ENCODE peak calls at places on chromosomes 5 and 9, in seven cellular contexts. One of them, this sample, is unnamed. For H3K4me1, the result is how much of the 10 kb centered on the place peaks cover.

GRCh38 chr9:116074658-116075057 is 78.9 kb upstream of the PAPPA start:
- DNase-seq in HCT116: no peak
- DNase-seq in tibial artery: no peak
- DNase-seq in PC-3: peak
- DNase-seq in CD8-positive, alpha-beta T cell: no peak
- DNase-seq in body of pancreas: no peak
- DNase-seq in transverse colon: no peak
- DNase-seq in this sample: no peak

GRCh38 chr9:95726756-95727155 is 148.7 kb upstream of the ERCC6L2 start:
- DNase-seq in HCT116: peak
- DNase-seq in tibial artery: no peak
- DNase-seq in PC-3: peak
- DNase-seq in CD8-positive, alpha-beta T cell: no peak
- DNase-seq in body of pancreas: no peak
- DNase-seq in transverse colon: no peak
- DNase-seq in this sample: no peak

GRCh38 chr5:36836831-36837230 is 39.7 kb upstream of the NIPBL start:
- DNase-seq in HCT116: no peak
- DNase-seq in tibial artery: no peak
- DNase-seq in PC-3: no peak
- DNase-seq in CD8-positive, alpha-beta T cell: no peak
- DNase-seq in body of pancreas: no peak
- DNase-seq in transverse colon: no peak
- DNase-seq in this sample: no peak

GRCh38 chr9:100350188-100350587 is 2.6 kb downstream of the TEX10 start:
- DNase-seq in HCT116: no peak
- DNase-seq in tibial artery: no peak
- DNase-seq in PC-3: no peak
- DNase-seq in CD8-positive, alpha-beta T cell: no peak
- DNase-seq in body of pancreas: no peak
- DNase-seq in transverse colon: no peak
- DNase-seq in this sample: no peak

GRCh38 chr5:78547731-78548189 is 100.8 kb downstream of the LHFPL2 start:
- DNase-seq in HCT116: no peak
- DNase-seq in tibial artery: peak
- DNase-seq in PC-3: no peak
- DNase-seq in CD8-positive, alpha-beta T cell: no peak
- DNase-seq in body of pancreas: peak
- DNase-seq in transverse colon: peak
- DNase-seq in this sample: no peak

GRCh38 chr5:54024466-54024865 is 285.9 kb downstream of the ARL15 start:
- DNase-seq in HCT116: no peak
- DNase-seq in tibial artery: no peak
- DNase-seq in PC-3: no peak
- DNase-seq in CD8-positive, alpha-beta T cell: no peak
- DNase-seq in body of pancreas: no peak
- DNase-seq in transverse colon: no peak
- DNase-seq in this sample: no peak

GRCh38 chr5:150341989-150342388 is 15.5 kb upstream of the TCOF1 start:
- DNase-seq in HCT116: no peak
- DNase-seq in tibial artery: no peak
- DNase-seq in PC-3: no peak
- DNase-seq in CD8-positive, alpha-beta T cell: no peak
- DNase-seq in body of pancreas: no peak
- DNase-seq in transverse colon: no peak
- DNase-seq in this sample: no peak

GRCh38 chr5:172778223-172778814 is 7.3 kb upstream of the DUSP1 start:
- DNase-seq in HCT116: peak
- DNase-seq in tibial artery: peak
- DNase-seq in PC-3: peak
- DNase-seq in CD8-positive, alpha-beta T cell: no peak
- DNase-seq in body of pancreas: peak
- DNase-seq in transverse colon: peak
- DNase-seq in this sample: no peak

GRCh38 chr9:35452481-35452880 is 37.4 kb upstream of the RUSC2 start:
- DNase-seq in HCT116: no peak
- DNase-seq in tibial artery: no peak
- DNase-seq in PC-3: no peak
- DNase-seq in CD8-positive, alpha-beta T cell: no peak
- DNase-seq in body of pancreas: no peak
- DNase-seq in transverse colon: no peak
- DNase-seq in this sample: no peak

GRCh38 chr5:15142458-15142857 is 270.9 kb upstream of the ANKH start:
- DNase-seq in HCT116: no peak
- DNase-seq in tibial artery: no peak
- DNase-seq in PC-3: no peak
- DNase-seq in CD8-positive, alpha-beta T cell: no peak
- DNase-seq in body of pancreas: no peak
- DNase-seq in transverse colon: no peak
- DNase-seq in this sample: no peak

GRCh38 chr9:17075758-17076485 is 58.9 kb upstream of the CNTLN start:
- DNase-seq in HCT116: no peak
- DNase-seq in tibial artery: no peak
- DNase-seq in PC-3: no peak
- DNase-seq in CD8-positive, alpha-beta T cell: no peak
- DNase-seq in body of pancreas: no peak
- DNase-seq in transverse colon: no peak
- DNase-seq in this sample: no peak

DNA sequence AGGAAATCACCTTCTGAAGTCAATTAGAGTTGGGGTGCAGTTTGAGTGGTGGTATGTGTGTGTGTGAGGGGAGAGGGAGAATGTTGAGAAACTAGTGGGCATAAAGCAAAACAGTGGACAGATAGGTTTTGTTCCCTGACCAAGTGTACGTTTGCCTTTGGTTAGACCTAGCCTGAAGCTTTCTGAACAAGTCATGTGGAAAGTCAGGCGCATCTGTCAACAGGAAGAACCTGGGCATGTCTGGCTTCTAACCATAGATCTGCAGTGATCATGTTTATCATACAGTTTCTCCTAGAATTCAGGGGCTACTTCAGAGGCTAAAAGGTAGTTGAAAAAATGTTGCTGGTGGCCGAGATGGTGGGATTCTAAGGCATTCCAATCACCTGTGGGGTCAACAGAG is 143.2 kb upstream of the PCA3 start:
- DNase-seq in HCT116: no peak
- DNase-seq in tibial artery: no peak
- DNase-seq in PC-3: no peak
- DNase-seq in CD8-positive, alpha-beta T cell: no peak
- DNase-seq in body of pancreas: no peak
- DNase-seq in transverse colon: no peak
- DNase-seq in this sample: no peak
- H3K4me1 ChIP-seq in HCT116: under half
- H3K4me1 ChIP-seq in tibial artery: under half
- H3K4me1 ChIP-seq in PC-3: under half
- H3K4me1 ChIP-seq in CD8-positive, alpha-beta T cell: under half
- H3K4me1 ChIP-seq in body of pancreas: under half
- H3K4me1 ChIP-seq in transverse colon: under half
- H3K4me1 ChIP-seq in this sample: under half

GRCh38 chr9:132434875-132435274 is 24.9 kb downstream of the CFAP77 start:
- DNase-seq in HCT116: no peak
- DNase-seq in tibial artery: no peak
- DNase-seq in PC-3: no peak
- DNase-seq in CD8-positive, alpha-beta T cell: no peak
- DNase-seq in body of pancreas: no peak
- DNase-seq in transverse colon: no peak
- DNase-seq in this sample: no peak
- H3K4me3 ChIP-seq in HCT116: no peak
- H3K4me3 ChIP-seq in tibial artery: no peak
- H3K4me3 ChIP-seq in PC-3: no peak
- H3K4me3 ChIP-seq in CD8-positive, alpha-beta T cell: no peak
- H3K4me3 ChIP-seq in body of pancreas: no peak
- H3K4me3 ChIP-seq in transverse colon: no peak
- H3K4me3 ChIP-seq in this sample: no peak

GRCh38 chr9:89633920-89634319 is 29.1 kb downstream of the GADD45G start:
- DNase-seq in HCT116: no peak
- DNase-seq in tibial artery: no peak
- DNase-seq in PC-3: no peak
- DNase-seq in CD8-positive, alpha-beta T cell: no peak
- DNase-seq in body of pancreas: no peak
- DNase-seq in transverse colon: no peak
- DNase-seq in this sample: no peak

GRCh38 chr9:89635007-89635742 is 30.4 kb downstream of the GADD45G start:
- DNase-seq in HCT116: no peak
- DNase-seq in tibial artery: no peak
- DNase-seq in PC-3: peak
- DNase-seq in CD8-positive, alpha-beta T cell: no peak
- DNase-seq in body of pancreas: peak
- DNase-seq in transverse colon: no peak
- DNase-seq in this sample: no peak

GRCh38 chr9:89631381-89631780 is 26.6 kb downstream of the GADD45G start:
- DNase-seq in HCT116: no peak
- DNase-seq in tibial artery: no peak
- DNase-seq in PC-3: no peak
- DNase-seq in CD8-positive, alpha-beta T cell: no peak
- DNase-seq in body of pancreas: peak
- DNase-seq in transverse colon: no peak
- DNase-seq in this sample: no peak

GRCh38 chr9:89632136-89633135 is 27.6 kb downstream of the GADD45G start:
- DNase-seq in HCT116: no peak
- DNase-seq in tibial artery: no peak
- DNase-seq in PC-3: no peak
- DNase-seq in CD8-positive, alpha-beta T cell: no peak
- DNase-seq in body of pancreas: no peak
- DNase-seq in transverse colon: no peak
- DNase-seq in this sample: no peak

GRCh38 chr9:89633404-89633803 is 28.6 kb downstream of the GADD45G start:
- DNase-seq in HCT116: no peak
- DNase-seq in tibial artery: no peak
- DNase-seq in PC-3: no peak
- DNase-seq in CD8-positive, alpha-beta T cell: no peak
- DNase-seq in body of pancreas: no peak
- DNase-seq in transverse colon: no peak
- DNase-seq in this sample: no peak
- H3K27ac ChIP-seq in HCT116: no peak
- H3K27ac ChIP-seq in tibial artery: no peak
- H3K27ac ChIP-seq in PC-3: no peak
- H3K27ac ChIP-seq in CD8-positive, alpha-beta T cell: no peak
- H3K27ac ChIP-seq in body of pancreas: no peak
- H3K27ac ChIP-seq in transverse colon: no peak
- H3K27ac ChIP-seq in this sample: no peak

GRCh38 chr5:177523711-177524538 is 7.2 kb upstream of the DDX41 start:
- DNase-seq in HCT116: no peak
- DNase-seq in tibial artery: no peak
- DNase-seq in PC-3: no peak
- DNase-seq in CD8-positive, alpha-beta T cell: no peak
- DNase-seq in body of pancreas: no peak
- DNase-seq in transverse colon: no peak
- DNase-seq in this sample: no peak
- H3K4me1 ChIP-seq in HCT116: under half
- H3K4me1 ChIP-seq in tibial artery: under half
- H3K4me1 ChIP-seq in PC-3: under half
- H3K4me1 ChIP-seq in CD8-positive, alpha-beta T cell: under half
- H3K4me1 ChIP-seq in body of pancreas: under half
- H3K4me1 ChIP-seq in transverse colon: under half
- H3K4me1 ChIP-seq in this sample: under half

GRCh38 chr9:121699271-121700164 is 48.1 kb downstream of the DAB2IP start:
- DNase-seq in HCT116: no peak
- DNase-seq in tibial artery: peak
- DNase-seq in PC-3: peak
- DNase-seq in CD8-positive, alpha-beta T cell: peak
- DNase-seq in body of pancreas: peak
- DNase-seq in transverse colon: peak
- DNase-seq in this sample: peak

GRCh38 chr9:121700831-121701419 is 49.5 kb downstream of the DAB2IP start:
- DNase-seq in HCT116: no peak
- DNase-seq in tibial artery: no peak
- DNase-seq in PC-3: no peak
- DNase-seq in CD8-positive, alpha-beta T cell: no peak
- DNase-seq in body of pancreas: no peak
- DNase-seq in transverse colon: no peak
- DNase-seq in this sample: no peak

GRCh38 chr9:121696935-121697334 is 45.5 kb downstream of the DAB2IP start:
- DNase-seq in HCT116: no peak
- DNase-seq in tibial artery: no peak
- DNase-seq in PC-3: no peak
- DNase-seq in CD8-positive, alpha-beta T cell: no peak
- DNase-seq in body of pancreas: no peak
- DNase-seq in transverse colon: no peak
- DNase-seq in this sample: no peak

GRCh38 chr9:121700165-121700830 is 48.9 kb downstream of the DAB2IP start:
- DNase-seq in HCT116: no peak
- DNase-seq in tibial artery: peak
- DNase-seq in PC-3: peak
- DNase-seq in CD8-positive, alpha-beta T cell: peak
- DNase-seq in body of pancreas: peak
- DNase-seq in transverse colon: peak
- DNase-seq in this sample: peak

GRCh38 chr9:121698627-121699270 is 47.3 kb downstream of the DAB2IP start:
- DNase-seq in HCT116: no peak
- DNase-seq in tibial artery: no peak
- DNase-seq in PC-3: peak
- DNase-seq in CD8-positive, alpha-beta T cell: no peak
- DNase-seq in body of pancreas: no peak
- DNase-seq in transverse colon: no peak
- DNase-seq in this sample: no peak
- H3K4me3 ChIP-seq in HCT116: peak
- H3K4me3 ChIP-seq in tibial artery: peak
- H3K4me3 ChIP-seq in PC-3: peak
- H3K4me3 ChIP-seq in CD8-positive, alpha-beta T cell: peak
- H3K4me3 ChIP-seq in body of pancreas: no peak
- H3K4me3 ChIP-seq in transverse colon: peak
- H3K4me3 ChIP-seq in this sample: no peak

DNA sequence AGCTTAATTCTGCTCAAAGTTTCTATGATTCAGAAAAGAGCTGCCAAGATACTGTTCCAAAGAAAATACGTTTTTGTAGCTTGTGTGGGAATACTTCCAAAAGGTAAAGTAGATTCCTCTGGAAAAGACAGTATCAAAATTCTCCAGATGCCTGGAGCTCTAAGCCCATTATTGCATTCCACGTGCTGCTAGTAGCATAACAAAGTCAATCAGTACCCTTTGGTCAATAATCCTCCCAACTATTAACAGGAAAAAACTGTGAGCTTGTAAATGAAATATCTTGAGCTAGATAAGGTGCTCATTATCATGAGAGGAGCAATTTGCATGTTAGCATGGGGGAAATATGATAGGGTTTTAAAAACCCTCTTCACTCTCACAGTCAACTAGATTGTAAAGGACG is 229.5 kb upstream of the TYRP1 start:
- DNase-seq in HCT116: no peak
- DNase-seq in tibial artery: no peak
- DNase-seq in PC-3: no peak
- DNase-seq in CD8-positive, alpha-beta T cell: no peak
- DNase-seq in body of pancreas: no peak
- DNase-seq in transverse colon: no peak
- DNase-seq in this sample: no peak
- H3K27ac ChIP-seq in HCT116: no peak
- H3K27ac ChIP-seq in tibial artery: no peak
- H3K27ac ChIP-seq in PC-3: no peak
- H3K27ac ChIP-seq in CD8-positive, alpha-beta T cell: no peak
- H3K27ac ChIP-seq in body of pancreas: no peak
- H3K27ac ChIP-seq in transverse colon: no peak
- H3K27ac ChIP-seq in this sample: no peak

DNA sequence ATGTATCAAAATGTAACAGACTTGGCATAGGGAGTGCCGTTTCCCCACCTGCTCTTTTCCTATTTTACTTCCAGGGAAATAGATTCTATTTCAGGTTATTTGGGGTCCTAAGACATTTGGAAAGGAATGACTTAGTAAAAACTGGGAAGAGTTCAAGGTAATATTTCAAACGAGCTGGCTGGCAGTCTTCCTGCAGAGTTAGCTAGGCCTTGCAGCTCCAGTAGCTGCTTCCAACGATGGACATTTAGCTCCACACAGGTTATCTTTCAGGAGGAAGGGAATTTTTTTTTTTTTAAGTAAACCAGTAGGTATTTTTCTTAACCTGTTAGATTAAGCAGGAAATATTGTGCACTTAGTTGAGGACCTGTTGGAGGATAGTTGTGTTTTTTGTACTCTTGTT is 45.2 kb downstream of the TLE4 start:
- DNase-seq in HCT116: no peak
- DNase-seq in tibial artery: no peak
- DNase-seq in PC-3: no peak
- DNase-seq in CD8-positive, alpha-beta T cell: no peak
- DNase-seq in body of pancreas: no peak
- DNase-seq in transverse colon: no peak
- DNase-seq in this sample: no peak
- H3K4me1 ChIP-seq in HCT116: under half
- H3K4me1 ChIP-seq in tibial artery: under half
- H3K4me1 ChIP-seq in PC-3: under half
- H3K4me1 ChIP-seq in CD8-positive, alpha-beta T cell: under half
- H3K4me1 ChIP-seq in body of pancreas: under half
- H3K4me1 ChIP-seq in transverse colon: under half
- H3K4me1 ChIP-seq in this sample: under half